ENCODE peak calls at places on chromosomes 3 and 15, in ten cellular contexts. V, O, Q, A, R, Z, T, U, M and G are unnamed samples.

GRCh38 chr3:159846255-159846654 is 142.4 kb upstream of the IL12A start:
- DNase-seq in Z (no peak), M (no peak), R (no peak), O (no peak), U (no peak), T (no peak), V (no peak), A (no peak), Q (no peak), G (no peak)

GRCh38 chr15:70095387-70096214 is 2.1 kb downstream of the TLE3 start:
- DNase-seq in U (no peak), Q (peak), Z (peak), R (peak), M (peak), A (peak), T (peak), O (peak), V (no peak), G (no peak)

GRCh38 chr3:40930131-40930538 is 269.2 kb upstream of the CTNNB1 start:
- DNase-seq in M (no peak), T (no peak), U (no peak), Q (no peak), Z (no peak), R (no peak), A (no peak), V (no peak), O (no peak), G (no peak)

GRCh38 chr3:147589016-147589415 is 179.9 kb downstream of the ZIC1 start:
- DNase-seq in Z (no peak), M (no peak), V (no peak), U (no peak), O (no peak), R (no peak), Q (no peak), T (no peak), A (no peak), G (no peak)

GRCh38 chr3:18402140-18402834 is 22.9 kb downstream of the SATB1 start:
- DNase-seq in O (no peak), Z (no peak), V (no peak), Q (no peak), M (no peak), U (no peak), A (no peak), T (no peak), R (no peak), G (no peak)

GRCh38 chr15:52171386-52171785 is 19.8 kb downstream of the GNB5 start:
- DNase-seq in R (no peak), V (no peak), M (no peak), U (no peak), O (no peak), T (no peak), Q (no peak), A (no peak), Z (no peak), G (no peak)

GRCh38 chr3:61521229-61521628 is 40.1 kb upstream of the PTPRG start:
- DNase-seq in O (peak), Z (no peak), Q (no peak), T (no peak), U (no peak), M (peak), A (no peak), R (peak), V (no peak), G (no peak)

GRCh38 chr15:69290346-69291164 is 8.2 kb upstream of the PAQR5 start:
- DNase-seq in V (no peak), Z (peak), O (no peak), R (no peak), U (no peak), A (peak), T (no peak), M (no peak), Q (no peak), G (no peak)

GRCh38 chr3:169218314-169218983 is 445.1 kb downstream of the MECOM start:
- DNase-seq in T (peak), V (no peak), O (no peak), R (peak), Z (peak), U (peak), A (no peak), Q (no peak), M (peak), G (peak)

GRCh38 chr15:68818088-68818670 is 2.5 kb downstream of the ANP32A start:
- DNase-seq in O (peak), Z (peak), M (peak), T (peak), A (peak), V (no peak), U (no peak), Q (peak), R (peak), G (peak)

GRCh38 chr3:27641888-27642601 is 80.1 kb downstream of the EOMES start:
- DNase-seq in V (no peak), M (no peak), Q (no peak), A (no peak), R (no peak), O (no peak), U (no peak), T (no peak), Z (no peak), G (no peak)

GRCh38 chr15:48177383-48177874 is 666 bp downstream of the MYEF2 start:
- DNase-seq in R (peak), O (peak), Q (no peak), T (no peak), U (peak), A (no peak), Z (no peak), M (no peak), V (no peak), G (no peak)

GRCh38 chr3:79178471-79178870 is 589.3 kb downstream of the ROBO1 start:
- DNase-seq in Q (no peak), O (no peak), T (no peak), M (no peak), A (no peak), Z (no peak), R (no peak), V (no peak), U (no peak), G (no peak)

DNA sequence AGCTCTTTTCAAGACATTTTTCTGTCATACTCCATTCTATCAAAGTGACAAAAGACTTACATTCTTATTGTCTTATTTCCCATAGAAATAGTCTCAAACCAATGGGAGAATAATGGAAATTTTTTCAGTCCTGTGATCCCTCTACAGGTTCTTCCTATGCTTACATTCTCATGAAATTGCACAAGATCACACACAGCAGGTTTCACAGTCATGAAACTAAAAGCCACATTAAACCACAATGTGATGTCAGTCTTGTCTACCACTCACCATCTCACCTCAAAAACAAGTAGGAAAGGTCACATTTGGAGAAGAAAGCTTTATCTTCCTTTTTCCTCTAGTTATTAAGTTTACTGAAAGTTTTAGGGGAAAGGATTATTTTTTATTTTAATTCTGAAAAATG is 161.0 kb upstream of the RORA start:
- DNase-seq in R (peak), V (no peak), Z (no peak), T (no peak), M (no peak), A (no peak), U (no peak), Q (no peak), O (no peak), G (no peak)
- TF ChIP-seq CTCF in R (peak), V (no peak), Z (no peak), T (no peak), M (no peak), A (no peak), U (no peak), Q (no peak), O (no peak), G (no peak)

GRCh38 chr3:23800731-23801130 is 5.0 kb upstream of the UBE2E1 start:
- DNase-seq in R (peak), T (no peak), O (peak), Q (no peak), Z (no peak), M (no peak), V (no peak), A (no peak), U (no peak), G (no peak)
- TF ChIP-seq CTCF in R (peak), T (no peak), O (no peak), Q (no peak), Z (peak), M (no peak), V (no peak), A (peak), U (peak), G (no peak)

GRCh38 chr15:60120100-60120499 is 116.0 kb downstream of the FOXB1 start:
- DNase-seq in M (peak), V (no peak), T (no peak), U (no peak), A (no peak), R (no peak), O (no peak), Z (no peak), Q (no peak), G (no peak)

GRCh38 chr15:60118146-60118545 is 114.0 kb downstream of the FOXB1 start:
- DNase-seq in R (no peak), Z (no peak), T (no peak), V (no peak), M (peak), A (no peak), O (no peak), U (no peak), Q (no peak), G (no peak)

GRCh38 chr15:60116456-60117089 is 112.5 kb downstream of the FOXB1 start:
- DNase-seq in V (no peak), U (no peak), M (no peak), Z (no peak), A (no peak), O (no peak), R (no peak), T (no peak), Q (no peak), G (no peak)

GRCh38 chr15:60119101-60119500 is 115.0 kb downstream of the FOXB1 start:
- DNase-seq in Z (no peak), T (no peak), A (no peak), V (no peak), Q (no peak), R (no peak), U (no peak), O (no peak), M (no peak), G (no peak)

DNA sequence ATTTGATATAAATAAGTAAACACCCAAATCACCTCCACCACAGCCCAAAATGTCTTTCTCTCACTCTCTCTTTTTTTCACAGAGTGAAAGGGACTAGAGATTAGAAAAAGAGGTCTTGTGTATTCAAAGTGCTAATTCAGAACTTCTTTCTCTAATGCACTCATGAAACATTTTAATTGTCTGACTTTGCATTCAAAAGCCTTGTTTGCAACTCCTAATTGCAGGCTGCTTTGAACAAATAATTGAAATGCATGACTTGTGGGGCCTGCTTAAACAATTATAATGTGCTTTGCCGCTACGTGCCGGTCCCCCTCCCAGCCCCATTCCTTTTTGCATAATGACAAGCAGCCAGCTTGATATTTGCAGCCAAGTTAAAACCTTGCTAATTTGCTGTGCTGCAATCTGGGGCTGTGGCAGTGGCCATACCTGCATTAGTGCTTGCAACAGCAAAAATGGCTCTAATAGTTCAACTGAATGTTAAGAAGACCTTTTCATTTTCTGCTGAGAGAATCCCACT is 114.5 kb downstream of the FOXB1 start:
- DNase-seq in Z (no peak), T (no peak), R (no peak), Q (no peak), A (no peak), U (no peak), M (peak), O (no peak), V (no peak), G (no peak)
- TF ChIP-seq CTCF in Z (no peak), T (no peak), R (no peak), Q (no peak), A (no peak), U (no peak), M (no peak), O (no peak), V (no peak), G (no peak)

DNA sequence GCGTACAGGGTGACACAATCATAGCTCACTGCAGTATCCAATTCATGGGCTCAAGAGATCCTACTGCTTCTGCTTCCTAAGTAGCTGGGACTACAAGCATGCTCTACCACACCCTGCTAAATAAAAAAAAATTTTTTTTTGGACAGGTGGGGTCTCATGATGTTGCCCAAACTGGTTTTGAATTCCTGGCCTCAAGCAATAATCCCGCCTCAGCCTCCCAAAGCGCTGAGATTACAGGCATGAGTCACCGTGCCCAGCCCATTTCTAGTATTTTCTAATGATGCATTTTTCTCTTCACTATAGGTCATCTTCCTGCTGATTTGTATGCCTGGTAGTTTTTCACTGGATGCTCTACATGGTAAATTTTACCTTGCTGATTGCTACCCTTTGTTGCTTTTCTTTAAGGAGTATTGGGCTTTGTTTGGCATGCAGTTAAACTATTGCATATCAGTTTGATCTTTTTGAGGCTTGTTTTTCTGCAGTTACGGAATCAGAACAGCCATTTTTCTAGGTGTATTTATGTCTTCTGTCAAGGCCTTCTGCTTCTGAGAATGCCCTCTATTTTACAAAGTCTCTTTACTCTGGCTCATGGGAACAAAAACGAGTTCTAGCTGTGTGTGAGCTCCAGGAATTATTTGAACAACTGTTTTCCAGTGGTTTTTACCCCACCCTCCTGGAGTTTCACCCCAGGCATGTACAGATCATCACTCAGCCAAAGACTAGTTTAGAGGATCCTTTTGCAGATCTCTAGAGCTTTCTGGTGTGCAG is 14.3 kb upstream of the NPTN start:
- DNase-seq in A (no peak), Z (no peak), R (no peak), V (no peak), M (no peak), Q (no peak), U (peak), O (no peak), T (peak), G (peak)
- TF ChIP-seq CTCF in A (no peak), Z (no peak), R (no peak), V (no peak), M (no peak), Q (no peak), U (no peak), O (no peak), T (no peak), G (no peak)

GRCh38 chr3:38555149-38555840 is 59.2 kb downstream of the EXOG start:
- DNase-seq in M (peak), Z (no peak), A (no peak), U (no peak), R (no peak), Q (no peak), T (no peak), V (no peak), O (no peak), G (no peak)
- TF ChIP-seq CTCF in M (no peak), Z (no peak), A (no peak), U (no peak), R (no peak), Q (no peak), T (no peak), V (no peak), O (no peak), G (no peak)

DNA sequence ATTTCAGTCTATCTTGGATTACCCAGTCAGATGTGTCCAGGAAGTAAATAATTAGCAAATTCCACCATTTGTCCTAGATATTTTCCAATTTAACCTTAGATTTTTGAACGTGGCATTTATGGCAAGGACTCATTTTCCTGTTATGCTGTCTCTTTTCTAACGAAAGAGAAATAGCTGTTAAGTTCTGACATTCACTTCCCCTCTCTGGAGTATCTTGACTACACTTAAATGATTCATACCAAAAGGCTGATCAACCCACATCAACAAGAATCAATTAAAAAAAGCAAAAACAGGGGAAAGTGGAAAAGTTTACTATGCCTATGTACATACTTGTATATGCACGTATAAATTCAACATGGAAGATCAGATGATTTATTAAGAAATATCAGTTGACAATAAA is 149.9 kb downstream of the FRMD5 start:
- DNase-seq in O (no peak), Q (no peak), M (no peak), Z (no peak), U (no peak), V (no peak), R (no peak), A (no peak), T (no peak), G (no peak)
- TF ChIP-seq CTCF in O (no peak), Q (no peak), M (no peak), Z (no peak), U (no peak), V (no peak), R (no peak), A (no peak), T (no peak), G (no peak)

GRCh38 chr3:150509780-150510179 is 36.5 kb downstream of the SERP1 start:
- DNase-seq in M (no peak), Q (no peak), T (no peak), Z (no peak), R (no peak), U (no peak), V (no peak), O (no peak), A (no peak), G (no peak)
- TF ChIP-seq CTCF in M (no peak), Q (no peak), T (no peak), Z (no peak), R (no peak), U (no peak), V (no peak), O (no peak), A (no peak), G (no peak)

GRCh38 chr3:57826286-57826951 is 70.3 kb downstream of the SLMAP start:
- DNase-seq in M (no peak), U (no peak), O (no peak), A (no peak), Z (no peak), V (no peak), Q (no peak), T (no peak), R (no peak), G (no peak)
- TF ChIP-seq CTCF in M (no peak), U (peak), O (no peak), A (peak), Z (no peak), V (peak), Q (no peak), T (no peak), R (peak), G (no peak)

DNA sequence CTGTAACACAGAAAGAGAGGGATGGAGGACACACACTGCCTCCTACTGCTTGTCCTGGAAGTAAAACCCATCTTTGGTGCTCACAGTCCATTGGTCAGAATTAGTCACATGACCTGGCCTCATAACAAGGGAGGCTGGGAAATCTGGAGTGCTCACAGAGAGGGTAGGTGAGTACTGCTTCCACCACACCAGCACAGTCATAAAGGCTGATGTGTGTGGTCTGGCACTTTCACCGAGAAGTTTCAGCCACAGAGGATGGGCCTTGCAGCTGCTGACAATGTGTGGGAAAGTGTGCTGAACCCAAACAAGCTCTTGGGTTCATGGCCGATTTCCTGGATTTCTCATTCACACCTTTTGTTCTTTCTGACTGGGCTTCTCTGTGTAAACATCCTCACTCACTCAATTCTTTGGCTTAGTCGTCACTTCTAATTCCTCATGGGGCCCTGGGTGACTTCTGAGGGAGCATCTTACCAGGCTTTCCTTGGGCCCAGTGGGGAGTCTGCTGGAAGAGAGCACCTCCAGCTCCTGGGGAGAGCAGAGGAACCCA is 100.7 kb downstream of the ASB7 start:
- DNase-seq in U (peak), Z (no peak), T (no peak), O (peak), R (peak), V (no peak), M (no peak), A (no peak), Q (no peak), G (no peak)
- TF ChIP-seq CTCF in U (peak), Z (no peak), T (no peak), O (no peak), R (no peak), V (no peak), M (no peak), A (no peak), Q (no peak), G (no peak)